ENCODE peak calls at places on chromosomes 7 and 10, in four cellular contexts. E is neuronal stem cell, I is kidney, M is PC-3. X is an unnamed sample.

GRCh38 chr7:128777156-128778123 is 1.8 kb upstream of the OPN1SW start:
- DNase-seq in I (no peak), E (no peak), M (no peak), X (no peak)

GRCh38 chr7:138097064-138097741 is 20.9 kb downstream of the AKR1D1 start:
- DNase-seq in M (peak), I (no peak), E (no peak), X (peak)

GRCh38 chr7:51034531-51035264 is 252.0 kb upstream of the GRB10 start:
- DNase-seq in E (no peak), M (peak), I (no peak), X (peak)

GRCh38 chr10:3763035-3763456 is 22.0 kb downstream of the KLF6 start:
- DNase-seq in E (no peak), M (peak), I (no peak), X (no peak)

GRCh38 chr10:120978589-120979252 is 127.6 kb downstream of the WDR11 start:
- DNase-seq in M (peak), I (no peak), E (no peak), X (no peak)

GRCh38 chr7:86914468-86915054 is 144.9 kb downstream of the ELAPOR2 start:
- DNase-seq in I (no peak), E (no peak), M (peak), X (peak)

GRCh38 chr10:101123815-101124617 is 7.1 kb upstream of the TLX1 start:
- DNase-seq in I (no peak), M (no peak), E (no peak), X (no peak)

GRCh38 chr7:133829336-133829897 is 297.7 kb upstream of the LRGUK start:
- DNase-seq in I (no peak), E (no peak), M (no peak), X (peak)

GRCh38 chr10:132524443-132525285 is 12.9 kb upstream of the INPP5A start:
- DNase-seq in M (no peak), I (peak), E (no peak), X (no peak)

GRCh38 chr7:151176401-151176800 is 8.9 kb upstream of the GBX1 start:
- DNase-seq in E (no peak), M (no peak), I (no peak), X (no peak)

GRCh38 chr10:91495402-91495801 is 85.3 kb downstream of the HECTD2 start:
- DNase-seq in I (no peak), E (no peak), M (no peak), X (no peak)

GRCh38 chr10:11163990-11164805 is 146.5 kb downstream of the CELF2 start:
- DNase-seq in M (no peak), E (peak), I (no peak), X (no peak)

GRCh38 chr10:75403144-75404022 is 1.8 kb upstream of the ZNF503 start:
- DNase-seq in I (peak), M (peak), E (peak), X (peak)

GRCh38 chr10:1417574-1417973 is 319.8 kb downstream of the ADARB2 start:
- DNase-seq in E (no peak), I (no peak), M (no peak), X (no peak)

GRCh38 chr10:110151467-110151866 is 55.9 kb upstream of the MXI1 start:
- DNase-seq in M (peak), E (no peak), I (peak), X (no peak)

GRCh38 chr10:71880425-71881306 is 29.6 kb upstream of the PSAP start:
- DNase-seq in M (no peak), E (no peak), I (no peak), X (no peak)

GRCh38 chr7:18846765-18847215 is 270.6 kb downstream of the TWIST1 start:
- DNase-seq in E (no peak), I (no peak), M (no peak), X (peak)

GRCh38 chr10:24872049-24872789 is 80.2 kb downstream of the PRTFDC1 start:
- DNase-seq in M (no peak), E (no peak), I (no peak), X (no peak)

GRCh38 chr7:151709141-151710038 is 167.5 kb downstream of the PRKAG2 start:
- DNase-seq in I (no peak), M (no peak), E (no peak), X (no peak)

GRCh38 chr10:101453791-101454718 is 100.1 kb downstream of the BTRC start:
- DNase-seq in E (no peak), I (no peak), M (peak), X (no peak)

GRCh38 chr7:114939484-114940097 is 17.7 kb downstream of the MDFIC start:
- DNase-seq in M (peak), I (no peak), E (no peak), X (no peak)

GRCh38 chr7:34486371-34486770 is 171.6 kb upstream of the NPSR1 start:
- DNase-seq in E (no peak), M (no peak), I (no peak), X (no peak)

GRCh38 chr7:72444023-72444776 is 32.1 kb upstream of the CALN1 start:
- DNase-seq in I (no peak), E (no peak), M (no peak), X (no peak)

GRCh38 chr7:111075498-111075897 is 15.4 kb upstream of the LRRN3 start:
- DNase-seq in M (no peak), E (no peak), I (no peak), X (no peak)

GRCh38 chr7:47369736-47370135 is 212.2 kb downstream of the TNS3 start:
- DNase-seq in I (no peak), E (no peak), M (no peak), X (no peak)

GRCh38 chr7:47366211-47366610 is 215.7 kb downstream of the TNS3 start:
- DNase-seq in I (no peak), M (no peak), E (no peak), X (no peak)

GRCh38 chr7:47368190-47368812 is 213.6 kb downstream of the TNS3 start:
- DNase-seq in M (no peak), E (no peak), I (no peak), X (no peak)

GRCh38 chr7:47367369-47367768 is 214.5 kb downstream of the TNS3 start:
- DNase-seq in E (no peak), I (no peak), M (no peak), X (no peak)

DNA sequence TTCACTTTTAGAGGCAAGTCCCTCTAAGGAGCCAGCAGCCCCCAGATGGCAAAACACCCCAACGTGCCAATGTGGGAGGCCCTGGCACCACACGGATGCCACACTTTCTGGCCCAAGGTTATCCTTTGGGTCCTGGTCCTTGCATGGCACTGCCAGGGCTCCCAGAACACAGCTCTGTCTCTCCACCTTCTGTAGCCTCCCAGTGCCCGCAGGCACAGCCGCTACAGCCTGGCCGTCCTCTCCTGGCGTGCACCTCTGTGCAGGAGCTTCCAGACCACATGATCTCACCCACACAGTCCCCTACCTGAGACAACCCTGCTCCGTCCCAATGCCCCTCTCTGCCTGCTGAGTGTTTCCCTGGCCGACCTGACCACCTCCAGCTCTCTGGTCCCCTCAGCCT is 215.0 kb downstream of the TNS3 start:
- DNase-seq in I (no peak), M (no peak), E (no peak), X (no peak)
- H3K9ac ChIP-seq in I (no peak), M (no peak), E (peak), X (no peak)

GRCh38 chr10:44998146-44998631 is 2.5 kb upstream of the ZNF22 start:
- DNase-seq in E (no peak), M (no peak), I (no peak), X (no peak)
- H3K9ac ChIP-seq in E (no peak), M (no peak), I (no peak), X (no peak)

GRCh38 chr7:2154831-2155230 is 77.9 kb downstream of the MAD1L1 start:
- DNase-seq in I (peak), M (no peak), E (no peak), X (no peak)

GRCh38 chr7:2156756-2157472 is 75.8 kb downstream of the MAD1L1 start:
- DNase-seq in M (no peak), I (no peak), E (no peak), X (no peak)

GRCh38 chr7:2159176-2159520 is 73.6 kb downstream of the MAD1L1 start:
- DNase-seq in I (peak), E (no peak), M (no peak), X (peak)

GRCh38 chr7:2157473-2158279 is 75.1 kb downstream of the MAD1L1 start:
- DNase-seq in E (no peak), I (peak), M (peak), X (no peak)

DNA sequence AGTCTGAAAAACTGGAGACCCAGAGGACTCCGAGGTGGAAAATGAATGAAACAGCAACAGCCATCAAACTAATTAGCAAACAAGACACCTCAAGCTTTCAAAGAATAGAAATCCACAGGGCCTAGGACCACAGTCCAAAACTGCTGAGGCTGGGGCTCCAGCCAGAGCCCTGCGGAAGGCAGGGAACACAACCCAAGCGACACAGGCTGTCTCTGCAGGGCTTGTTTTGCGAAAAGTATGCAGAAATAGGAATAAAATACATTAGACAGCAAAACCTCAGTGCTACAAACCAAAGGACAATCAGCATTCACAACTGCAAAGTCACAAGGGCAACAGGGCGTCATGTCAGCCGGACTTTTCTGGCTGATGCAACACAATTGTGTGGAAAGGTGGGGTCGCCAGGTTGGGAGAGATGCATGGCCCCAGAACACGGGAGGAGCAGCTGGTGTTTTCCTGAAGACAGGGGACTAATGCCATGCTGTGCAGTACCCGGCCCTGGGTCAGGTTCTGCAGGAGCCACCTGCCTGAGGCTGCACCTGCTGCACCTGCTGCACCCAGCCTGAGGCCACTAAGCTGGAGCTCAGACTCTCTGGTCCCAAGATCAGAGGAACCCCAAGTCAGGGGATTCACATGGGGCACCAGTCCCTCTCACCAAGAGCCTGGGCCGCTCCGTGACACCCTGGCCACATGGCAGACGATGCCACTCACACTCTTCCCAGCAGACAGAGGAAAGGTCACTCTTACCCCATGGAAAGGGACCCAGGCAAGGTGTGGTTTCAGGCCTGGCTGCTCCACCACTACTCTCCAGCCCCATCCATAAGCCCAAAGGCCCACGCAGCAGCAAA is 74.2 kb downstream of the MAD1L1 start:
- DNase-seq in E (no peak), I (peak), M (no peak), X (no peak)
- H3K9ac ChIP-seq in E (peak), I (no peak), M (no peak), X (no peak)

GRCh38 chr10:73873163-73873842 is 1.1 kb downstream of the CAMK2G start:
- DNase-seq in M (peak), I (no peak), E (no peak), X (no peak)
- H3K9ac ChIP-seq in M (peak), I (no peak), E (no peak), X (peak)

DNA sequence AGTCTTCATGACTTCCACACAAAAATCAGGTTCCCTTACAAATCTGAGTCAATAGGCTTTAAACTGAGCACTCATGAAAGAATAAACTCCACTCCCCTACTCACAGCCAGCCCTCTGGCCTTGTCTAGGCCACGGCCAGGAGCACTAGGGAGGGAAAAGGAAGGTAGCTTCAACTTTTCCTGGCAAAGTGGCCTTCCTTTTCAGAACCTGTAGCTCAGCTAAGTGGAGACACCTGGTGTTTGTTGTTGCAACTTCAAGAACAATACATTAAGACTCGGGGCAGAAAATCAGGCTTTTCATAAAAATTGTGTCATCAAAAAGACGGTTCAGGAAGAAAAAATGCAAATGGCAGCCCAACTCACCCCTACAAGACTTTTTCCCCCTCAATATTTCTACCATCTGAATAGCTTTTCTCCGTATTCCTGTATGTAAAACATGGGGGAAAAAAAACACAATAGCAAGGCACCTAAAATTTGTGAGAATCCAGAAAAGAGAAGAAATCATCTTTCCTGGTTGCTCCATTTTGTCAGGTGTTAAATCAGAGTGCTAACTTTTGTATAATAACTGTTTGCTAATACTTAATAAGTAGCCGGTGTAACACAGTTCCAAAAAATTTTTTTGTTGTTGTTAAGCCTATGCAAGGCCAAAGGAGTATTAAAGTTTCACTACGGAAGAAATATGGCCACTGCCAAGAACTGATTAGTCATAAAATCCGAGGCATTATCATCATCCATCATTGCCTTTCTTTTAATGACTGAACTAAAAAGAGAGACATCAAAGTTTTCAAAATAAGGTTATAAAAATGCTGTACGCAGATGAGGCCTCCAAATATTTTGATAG is 66.2 kb upstream of the ARID5B start:
- DNase-seq in M (peak), I (no peak), E (no peak), X (peak)
- H3K9ac ChIP-seq in M (peak), I (no peak), E (no peak), X (no peak)

GRCh38 chr7:29331163-29331562 is 136.6 kb downstream of the CHN2 start:
- DNase-seq in M (no peak), E (no peak), I (no peak), X (no peak)
- H3K9ac ChIP-seq in M (no peak), E (no peak), I (no peak), X (no peak)

DNA sequence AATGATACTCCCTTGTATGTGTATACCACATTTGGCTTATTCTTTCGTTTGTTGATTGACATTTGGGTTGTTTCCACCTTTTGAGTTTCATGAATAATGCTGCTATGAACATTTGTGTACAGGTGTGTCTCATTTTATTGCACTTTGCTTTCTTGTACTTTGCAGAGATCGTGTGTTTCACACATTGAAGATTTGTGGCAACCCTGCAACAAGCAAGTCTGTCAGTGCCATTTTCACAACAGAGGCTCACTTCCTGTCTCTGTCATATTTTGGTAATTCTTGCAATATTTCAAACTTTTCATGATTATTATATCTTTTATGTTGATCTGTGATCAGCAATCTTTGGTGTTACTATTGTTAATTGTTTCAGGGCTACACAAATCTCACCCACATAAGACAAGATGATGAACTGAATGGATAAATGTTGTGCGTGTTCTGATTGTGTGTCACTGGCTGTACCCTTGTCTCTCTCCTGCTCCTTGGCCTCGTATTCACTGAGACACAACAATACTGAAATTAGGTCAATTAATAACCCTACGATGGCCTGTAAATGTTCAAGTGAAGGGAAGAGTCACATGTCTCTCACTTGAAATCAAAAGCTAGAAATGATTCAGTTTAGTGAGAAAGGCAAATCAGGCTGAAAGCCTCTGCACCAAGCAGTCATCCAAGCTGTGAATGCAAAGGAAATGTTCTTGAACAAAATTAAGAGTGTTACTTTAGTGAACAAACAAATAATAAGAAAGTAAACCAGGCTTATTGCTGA is 133.6 kb upstream of the JCAD start:
- DNase-seq in I (no peak), M (no peak), E (no peak), X (no peak)
- H3K9ac ChIP-seq in I (no peak), M (no peak), E (no peak), X (no peak)

DNA sequence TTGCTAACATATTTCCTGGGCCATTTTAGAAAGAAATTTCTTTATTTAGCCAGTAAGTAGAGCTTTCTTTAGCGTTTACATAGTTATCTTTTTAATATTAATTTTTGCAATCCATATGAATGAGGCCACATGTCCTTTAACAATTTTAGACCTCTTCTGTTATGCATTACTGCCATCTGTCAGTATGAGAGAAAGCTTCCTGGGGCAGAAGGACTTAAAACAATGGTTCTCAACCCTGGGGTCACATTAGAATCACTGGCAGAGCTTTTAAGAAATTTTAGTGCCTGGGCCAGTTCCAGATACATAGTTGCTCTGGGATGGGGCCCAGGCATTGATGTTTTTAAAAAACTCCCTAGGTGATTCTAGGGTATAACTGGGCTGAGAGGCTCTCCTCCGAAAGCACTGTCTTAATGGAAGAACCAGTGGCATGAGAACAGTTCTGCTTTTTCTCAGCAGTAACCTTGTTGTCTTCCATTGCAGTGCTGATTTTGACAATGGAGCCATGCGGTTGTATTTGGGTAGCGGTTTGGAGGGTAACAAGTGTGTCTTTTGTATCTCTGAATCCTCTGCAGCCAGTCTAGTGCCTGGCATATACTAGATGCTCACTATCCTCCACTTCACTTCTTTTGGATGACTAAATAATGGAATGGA is 226.9 kb downstream of the AUTS2 start:
- DNase-seq in I (no peak), M (no peak), E (no peak), X (no peak)
- H3K9ac ChIP-seq in I (no peak), M (no peak), E (no peak), X (no peak)

DNA sequence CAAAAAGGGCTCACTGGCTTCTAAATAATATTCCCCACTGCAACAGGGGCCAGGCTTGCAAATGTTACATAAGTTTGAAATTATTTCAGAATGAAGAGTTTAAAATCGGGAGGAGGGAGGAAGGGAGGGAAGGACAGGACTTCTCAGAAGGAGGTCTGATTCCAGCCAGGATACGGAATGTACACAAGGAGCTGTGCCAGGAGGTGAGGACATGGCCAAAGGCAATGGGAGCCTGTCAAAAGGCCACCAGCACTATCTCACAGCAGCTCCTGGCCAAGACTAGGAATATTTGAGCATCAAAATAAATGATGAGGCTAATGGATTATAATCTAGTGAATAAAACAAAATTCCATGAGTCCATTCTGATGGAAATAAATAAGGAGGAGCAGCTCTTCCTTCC is 18.6 kb upstream of the DRGX start:
- DNase-seq in M (no peak), I (no peak), E (no peak), X (no peak)
- H3K9ac ChIP-seq in M (no peak), I (no peak), E (no peak), X (no peak)